ENCODE peak calls at places on chromosomes 1 and 21, in four cellular contexts. E is A549, R is AG08395, Q is fibroblast of mammary gland. F is an unnamed sample.

GRCh38 chr1:23084880-23085279 is 65.6 kb downstream of the KDM1A start:
- DNase-seq in Q (no peak), E (no peak), R (no peak), F (no peak)

GRCh38 chr21:36946949-36947371 is 19.5 kb downstream of the HLCS start:
- DNase-seq in Q (no peak), R (no peak), E (no peak), F (no peak)

GRCh38 chr21:32819702-32820101 is 48.1 kb upstream of the PAXBP1 start:
- DNase-seq in R (peak), E (no peak), Q (peak), F (no peak)

GRCh38 chr1:244968431-244968830 is 104.1 kb upstream of the HNRNPU start:
- DNase-seq in E (no peak), Q (peak), R (no peak), F (no peak)

GRCh38 chr1:210418863-210419641 is 90.3 kb downstream of the HHAT start:
- DNase-seq in R (no peak), Q (no peak), E (no peak), F (no peak)

GRCh38 chr1:112707217-112708001 is 482 bp upstream of the RHOC start:
- DNase-seq in E (peak), R (peak), Q (peak), F (peak)

GRCh38 chr1:17134724-17135123 is 15.5 kb upstream of the PADI2 start:
- DNase-seq in R (no peak), Q (no peak), E (no peak), F (no peak)

GRCh38 chr1:172321429-172321828 is 99.1 kb upstream of the C1orf105 start:
- DNase-seq in E (peak), R (peak), Q (peak), F (no peak)

GRCh38 chr1:9413877-9414213 is 121.2 kb downstream of the SPSB1 start:
- DNase-seq in R (peak), E (no peak), Q (no peak), F (no peak)

GRCh38 chr1:26833432-26834405 is 7.2 kb downstream of the ZDHHC18 start:
- DNase-seq in R (no peak), Q (no peak), E (no peak), F (peak)

GRCh38 chr1:186658999-186659398 is 21.2 kb downstream of the PTGS2 start:
- DNase-seq in E (no peak), Q (no peak), R (no peak), F (no peak)

GRCh38 chr21:41958886-41959563 is 5.2 kb upstream of the C2CD2 start:
- DNase-seq in Q (no peak), E (no peak), R (no peak), F (no peak)

GRCh38 chr1:241641748-241642592 is 1.8 kb upstream of the CHML start:
- DNase-seq in Q (peak), E (peak), R (peak), F (no peak)

GRCh38 chr1:1759456-1760344 is 18.6 kb downstream of the NADK start:
- DNase-seq in Q (no peak), E (no peak), R (no peak), F (no peak)

GRCh38 chr1:36609241-36610027 is 126.7 kb upstream of the CSF3R start:
- DNase-seq in E (peak), Q (peak), R (peak), F (peak)

GRCh38 chr1:47764461-47765046 is 232.6 kb downstream of the TRABD2B start:
- DNase-seq in E (no peak), Q (no peak), R (no peak), F (no peak)

GRCh38 chr1:90135306-90135705 is 140.4 kb downstream of the ZNF326 start:
- DNase-seq in R (no peak), Q (peak), E (no peak), F (no peak)

GRCh38 chr1:2340918-2341254 is 50.5 kb downstream of the MORN1 start:
- DNase-seq in R (no peak), E (no peak), Q (no peak), F (no peak)

GRCh38 chr1:47533176-47534039 is 95.6 kb downstream of the FOXD2 start:
- DNase-seq in Q (peak), E (no peak), R (peak), F (no peak)

GRCh38 chr1:99457381-99458165 is 188.3 kb upstream of the PALMD start:
- DNase-seq in Q (peak), R (peak), E (no peak), F (no peak)

GRCh38 chr1:162676767-162677166 is 44.5 kb downstream of the DDR2 start:
- DNase-seq in E (no peak), Q (peak), R (no peak), F (no peak)

GRCh38 chr21:38295997-38296764 is 39.4 kb downstream of the KCNJ15 start:
- DNase-seq in E (no peak), R (no peak), Q (peak), F (no peak)

GRCh38 chr1:80155371-80155770 is 1148.8 kb upstream of the ADGRL4 start:
- DNase-seq in R (no peak), E (no peak), Q (peak), F (no peak)

GRCh38 chr1:26602378-26602959 is 72.9 kb downstream of the RPS6KA1 start:
- DNase-seq in R (peak), E (peak), Q (peak), F (peak)

GRCh38 chr1:119385650-119386049 is 17.1 kb downstream of the HAO2 start:
- DNase-seq in R (no peak), Q (no peak), E (no peak), F (no peak)

GRCh38 chr1:7581754-7582264 is 189.3 kb upstream of the VAMP3 start:
- DNase-seq in Q (peak), R (no peak), E (no peak), F (no peak)

GRCh38 chr1:151946366-151946764 is 37.1 kb upstream of the THEM4 start:
- DNase-seq in Q (peak), E (no peak), R (no peak), F (no peak)

GRCh38 chr1:4668738-4669700 is 14.6 kb downstream of the AJAP1 start:
- DNase-seq in Q (peak), E (peak), R (no peak), F (no peak)

F was measured in Kasumi-1.